ENCODE peak calls at places on chromosomes 3 and 15, in six cellular contexts. One of them, this sample, is unnamed.

GRCh38 chr3:22798461-22798860 is 404.7 kb upstream of the UBE2E2 start:
- DNase-seq in transverse colon: no peak
- DNase-seq in GM12891: no peak
- DNase-seq in stomach: no peak
- DNase-seq in GM12892: no peak
- DNase-seq in HL-60: no peak
- DNase-seq in this sample: no peak

GRCh38 chr3:38005076-38006020 is 14.8 kb downstream of the VILL start:
- DNase-seq in GM12891: no peak
- DNase-seq in transverse colon: peak; percentile 67
- DNase-seq in stomach: peak; percentile 74
- DNase-seq in HL-60: no peak
- DNase-seq in GM12892: no peak
- DNase-seq in this sample: no peak

GRCh38 chr3:8517490-8517889 is 15.9 kb downstream of the LMCD1 start:
- DNase-seq in GM12892: no peak
- DNase-seq in transverse colon: no peak
- DNase-seq in stomach: no peak
- DNase-seq in HL-60: no peak
- DNase-seq in GM12891: no peak
- DNase-seq in this sample: no peak

GRCh38 chr3:161349529-161350278 is 21.6 kb downstream of the SPTSSB start:
- DNase-seq in stomach: no peak
- DNase-seq in transverse colon: no peak
- DNase-seq in GM12892: no peak
- DNase-seq in HL-60: peak; percentile 2
- DNase-seq in GM12891: no peak
- DNase-seq in this sample: peak; percentile 33

GRCh38 chr3:118991775-118992174 is 42.9 kb downstream of the IGSF11 start:
- DNase-seq in transverse colon: no peak
- DNase-seq in stomach: peak; percentile 28
- DNase-seq in GM12892: no peak
- DNase-seq in HL-60: no peak
- DNase-seq in GM12891: no peak
- DNase-seq in this sample: no peak

GRCh38 chr15:39770748-39771689 is 11.6 kb downstream of the FSIP1 start:
- DNase-seq in GM12892: no peak
- DNase-seq in HL-60: no peak
- DNase-seq in transverse colon: no peak
- DNase-seq in GM12891: no peak
- DNase-seq in stomach: no peak
- DNase-seq in this sample: no peak

GRCh38 chr15:26971303-26972018 is 480 bp downstream of the GABRG3 start:
- DNase-seq in transverse colon: no peak
- DNase-seq in GM12892: no peak
- DNase-seq in GM12891: no peak
- DNase-seq in stomach: no peak
- DNase-seq in HL-60: no peak
- DNase-seq in this sample: peak; percentile 63

GRCh38 chr3:150653110-150653561 is 50.0 kb downstream of the SELENOT start:
- DNase-seq in stomach: no peak
- DNase-seq in HL-60: no peak
- DNase-seq in transverse colon: no peak
- DNase-seq in GM12891: no peak
- DNase-seq in GM12892: no peak
- DNase-seq in this sample: no peak

GRCh38 chr3:53230789-53231188 is 25.0 kb downstream of the TKT start:
- DNase-seq in stomach: no peak
- DNase-seq in HL-60: no peak
- DNase-seq in transverse colon: no peak
- DNase-seq in GM12892: peak; percentile 19
- DNase-seq in GM12891: no peak
- DNase-seq in this sample: no peak

GRCh38 chr3:168546707-168547106 is 451.0 kb upstream of the GOLIM4 start:
- DNase-seq in stomach: no peak
- DNase-seq in transverse colon: no peak
- DNase-seq in HL-60: no peak
- DNase-seq in GM12892: no peak
- DNase-seq in GM12891: no peak
- DNase-seq in this sample: no peak
- TF ChIP-seq POLR2AphosphoS5 in stomach: no peak
- TF ChIP-seq POLR2AphosphoS5 in transverse colon: no peak
- TF ChIP-seq POLR2AphosphoS5 in HL-60: no peak
- TF ChIP-seq POLR2AphosphoS5 in GM12892: no peak
- TF ChIP-seq POLR2AphosphoS5 in GM12891: no peak
- TF ChIP-seq POLR2AphosphoS5 in this sample: no peak

DNA sequence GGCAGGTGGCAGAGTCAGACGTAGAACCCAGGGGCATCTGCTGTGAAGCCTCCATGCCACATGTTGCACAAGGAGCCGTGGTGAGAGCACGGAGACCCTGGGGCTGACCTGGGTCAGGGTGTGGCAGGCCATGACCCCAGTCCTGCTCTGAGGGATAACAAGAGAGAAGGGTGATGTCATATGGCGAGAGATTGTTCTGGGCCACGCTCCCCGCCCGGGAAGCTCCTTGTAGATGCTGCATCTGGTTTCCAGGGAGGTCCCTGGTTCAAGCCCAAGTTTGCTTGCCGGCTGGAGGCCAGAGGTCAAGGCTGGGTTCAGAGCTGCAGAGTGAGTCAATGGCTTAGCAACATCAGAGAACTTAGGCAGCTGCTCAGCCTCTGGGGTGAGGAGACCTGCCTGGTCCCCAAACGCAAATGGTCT is 17.3 kb downstream of the FGD5 start:
- DNase-seq in HL-60: no peak
- DNase-seq in stomach: peak; percentile 28
- DNase-seq in GM12891: no peak
- DNase-seq in transverse colon: peak; percentile 38
- DNase-seq in GM12892: no peak
- DNase-seq in this sample: no peak
- TF ChIP-seq POLR2AphosphoS5 in HL-60: no peak
- TF ChIP-seq POLR2AphosphoS5 in stomach: peak; percentile 15
- TF ChIP-seq POLR2AphosphoS5 in GM12891: no peak
- TF ChIP-seq POLR2AphosphoS5 in transverse colon: no peak
- TF ChIP-seq POLR2AphosphoS5 in GM12892: no peak
- TF ChIP-seq POLR2AphosphoS5 in this sample: no peak

GRCh38 chr15:96692826-96693225 is 362.3 kb downstream of the NR2F2 start:
- DNase-seq in GM12891: no peak
- DNase-seq in GM12892: no peak
- DNase-seq in transverse colon: no peak
- DNase-seq in HL-60: no peak
- DNase-seq in stomach: no peak
- DNase-seq in this sample: no peak
- TF ChIP-seq POLR2AphosphoS5 in GM12891: no peak
- TF ChIP-seq POLR2AphosphoS5 in GM12892: no peak
- TF ChIP-seq POLR2AphosphoS5 in transverse colon: no peak
- TF ChIP-seq POLR2AphosphoS5 in HL-60: no peak
- TF ChIP-seq POLR2AphosphoS5 in stomach: no peak
- TF ChIP-seq POLR2AphosphoS5 in this sample: no peak

DNA sequence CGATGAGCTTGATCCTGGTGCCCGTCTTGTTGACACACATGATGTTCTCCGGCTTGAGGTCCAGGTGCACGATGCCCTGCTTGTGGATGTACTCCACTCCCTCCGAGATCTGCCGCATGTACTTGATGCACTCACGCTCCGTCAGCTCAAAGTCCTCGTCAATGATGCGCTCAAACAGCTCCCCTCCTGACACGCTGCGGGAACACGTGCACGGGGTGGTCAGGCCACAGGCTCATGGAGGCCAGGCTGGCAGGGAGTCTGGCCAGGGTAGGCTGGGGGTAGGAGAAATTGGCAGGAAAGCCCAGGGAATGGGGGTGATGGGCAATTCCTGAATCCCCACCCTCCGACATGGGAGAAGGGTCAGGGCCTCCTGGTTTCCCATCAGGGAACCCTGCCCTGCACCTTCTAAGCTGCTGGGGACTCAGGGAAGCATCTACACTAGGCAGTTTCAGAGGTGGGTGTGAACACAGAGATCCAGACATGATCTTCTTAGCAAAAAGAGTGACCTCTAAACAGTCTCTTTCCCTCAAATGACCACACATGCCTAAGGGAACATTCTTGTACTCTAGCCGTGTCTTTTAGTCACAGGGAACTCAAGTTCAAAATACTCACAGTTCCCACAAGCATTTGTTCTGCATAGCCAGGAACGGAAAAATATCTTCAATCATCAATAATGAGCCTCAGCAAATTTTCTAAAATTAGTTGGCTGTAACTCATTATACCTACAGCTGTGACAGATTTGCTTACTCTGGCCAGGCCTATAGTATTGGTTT is 55.6 kb upstream of the HACD2 start:
- DNase-seq in stomach: no peak
- DNase-seq in transverse colon: no peak
- DNase-seq in HL-60: no peak
- DNase-seq in GM12892: no peak
- DNase-seq in GM12891: no peak
- DNase-seq in this sample: no peak
- TF ChIP-seq POLR2AphosphoS5 in stomach: no peak
- TF ChIP-seq POLR2AphosphoS5 in transverse colon: no peak
- TF ChIP-seq POLR2AphosphoS5 in HL-60: no peak
- TF ChIP-seq POLR2AphosphoS5 in GM12892: no peak
- TF ChIP-seq POLR2AphosphoS5 in GM12891: no peak
- TF ChIP-seq POLR2AphosphoS5 in this sample: no peak

GRCh38 chr15:81275711-81276417 is 48.1 kb downstream of the STARD5 start:
- DNase-seq in transverse colon: no peak
- DNase-seq in stomach: no peak
- DNase-seq in GM12892: no peak
- DNase-seq in GM12891: no peak
- DNase-seq in HL-60: no peak
- DNase-seq in this sample: no peak

GRCh38 chr15:81274932-81275341 is 49.0 kb downstream of the STARD5 start:
- DNase-seq in stomach: peak; percentile 80
- DNase-seq in HL-60: peak; percentile 62
- DNase-seq in GM12892: no peak
- DNase-seq in GM12891: peak; percentile 45
- DNase-seq in transverse colon: peak; percentile 88
- DNase-seq in this sample: peak; percentile 95

GRCh38 chr15:81273200-81273599 is 50.7 kb downstream of the STARD5 start:
- DNase-seq in HL-60: no peak
- DNase-seq in transverse colon: no peak
- DNase-seq in GM12891: no peak
- DNase-seq in GM12892: no peak
- DNase-seq in stomach: no peak
- DNase-seq in this sample: no peak

GRCh38 chr15:81273855-81274254 is 50.1 kb downstream of the STARD5 start:
- DNase-seq in HL-60: no peak
- DNase-seq in GM12892: no peak
- DNase-seq in GM12891: no peak
- DNase-seq in transverse colon: no peak
- DNase-seq in stomach: no peak
- DNase-seq in this sample: no peak

GRCh38 chr15:81274255-81274654 is 49.7 kb downstream of the STARD5 start:
- DNase-seq in HL-60: no peak
- DNase-seq in stomach: no peak
- DNase-seq in transverse colon: no peak
- DNase-seq in GM12891: no peak
- DNase-seq in GM12892: no peak
- DNase-seq in this sample: no peak
- TF ChIP-seq POLR2AphosphoS5 in HL-60: no peak
- TF ChIP-seq POLR2AphosphoS5 in stomach: no peak
- TF ChIP-seq POLR2AphosphoS5 in transverse colon: no peak
- TF ChIP-seq POLR2AphosphoS5 in GM12891: no peak
- TF ChIP-seq POLR2AphosphoS5 in GM12892: no peak
- TF ChIP-seq POLR2AphosphoS5 in this sample: no peak

GRCh38 chr3:177724020-177724638 is 526.8 kb upstream of the TBL1XR1 start:
- DNase-seq in transverse colon: peak; percentile 38
- DNase-seq in HL-60: peak; percentile 5
- DNase-seq in GM12891: no peak
- DNase-seq in GM12892: no peak
- DNase-seq in stomach: peak; percentile 44
- DNase-seq in this sample: no peak
- TF ChIP-seq POLR2AphosphoS5 in transverse colon: peak; percentile 38
- TF ChIP-seq POLR2AphosphoS5 in HL-60: no peak
- TF ChIP-seq POLR2AphosphoS5 in GM12891: no peak
- TF ChIP-seq POLR2AphosphoS5 in GM12892: no peak
- TF ChIP-seq POLR2AphosphoS5 in stomach: peak; percentile 51
- TF ChIP-seq POLR2AphosphoS5 in this sample: no peak

GRCh38 chr15:38243278-38243677 is 9.4 kb upstream of the SPRED1 start:
- DNase-seq in GM12891: no peak
- DNase-seq in stomach: no peak
- DNase-seq in GM12892: no peak
- DNase-seq in transverse colon: peak; percentile 50
- DNase-seq in HL-60: no peak
- DNase-seq in this sample: no peak

GRCh38 chr15:38251726-38252480 is 733 bp upstream of the SPRED1 start:
- DNase-seq in transverse colon: peak; percentile 90
- DNase-seq in GM12891: peak; percentile 37
- DNase-seq in GM12892: peak; percentile 28
- DNase-seq in HL-60: peak; percentile 93
- DNase-seq in stomach: peak; percentile 83
- DNase-seq in this sample: peak; percentile 99

GRCh38 chr15:38252481-38253311 is at the start of gene SPRED1:
- DNase-seq in HL-60: peak; percentile 20
- DNase-seq in transverse colon: peak; percentile 74
- DNase-seq in stomach: peak; percentile 63
- DNase-seq in GM12892: peak; percentile 23
- DNase-seq in GM12891: peak; percentile 32
- DNase-seq in this sample: peak; percentile 57

GRCh38 chr15:38242055-38242454 is 10.6 kb upstream of the SPRED1 start:
- DNase-seq in GM12891: no peak
- DNase-seq in HL-60: no peak
- DNase-seq in GM12892: no peak
- DNase-seq in stomach: no peak
- DNase-seq in transverse colon: no peak
- DNase-seq in this sample: no peak

DNA sequence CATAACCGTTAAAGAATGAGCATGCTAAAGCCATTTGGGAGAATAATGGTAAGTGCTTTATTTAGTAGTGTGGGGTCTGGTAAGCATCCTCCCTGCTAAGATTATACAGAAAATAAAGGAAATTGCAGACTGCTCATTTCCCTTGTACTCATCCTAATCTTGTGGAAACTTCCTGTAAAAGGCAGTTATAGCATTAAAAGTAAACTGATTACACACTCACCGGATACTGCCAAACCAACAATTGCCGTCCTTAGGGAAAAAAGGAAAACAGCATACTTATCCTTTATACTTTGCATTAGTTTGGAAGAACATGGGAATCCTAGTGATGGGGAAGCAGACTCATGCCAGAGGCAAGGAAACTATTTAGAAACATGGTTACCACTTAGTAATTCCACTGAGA is 5.3 kb upstream of the SPRED1 start:
- DNase-seq in stomach: no peak
- DNase-seq in GM12891: no peak
- DNase-seq in transverse colon: no peak
- DNase-seq in GM12892: no peak
- DNase-seq in HL-60: no peak
- DNase-seq in this sample: no peak
- TF ChIP-seq POLR2AphosphoS5 in stomach: no peak
- TF ChIP-seq POLR2AphosphoS5 in GM12891: no peak
- TF ChIP-seq POLR2AphosphoS5 in transverse colon: no peak
- TF ChIP-seq POLR2AphosphoS5 in GM12892: no peak
- TF ChIP-seq POLR2AphosphoS5 in HL-60: no peak
- TF ChIP-seq POLR2AphosphoS5 in this sample: no peak

GRCh38 chr15:25849431-25849921 is 13.7 kb downstream of the ATP10A start:
- DNase-seq in stomach: no peak
- DNase-seq in HL-60: no peak
- DNase-seq in transverse colon: no peak
- DNase-seq in GM12891: no peak
- DNase-seq in GM12892: no peak
- DNase-seq in this sample: peak; percentile 28
- TF ChIP-seq POLR2AphosphoS5 in stomach: peak; percentile 21
- TF ChIP-seq POLR2AphosphoS5 in HL-60: no peak
- TF ChIP-seq POLR2AphosphoS5 in transverse colon: no peak
- TF ChIP-seq POLR2AphosphoS5 in GM12891: no peak
- TF ChIP-seq POLR2AphosphoS5 in GM12892: no peak
- TF ChIP-seq POLR2AphosphoS5 in this sample: no peak

This sample was measured in GM23338.